ENCODE peak calls at places on chromosome 10, in ten cellular contexts. D, K, X, H, E, L, N, T, Q and J are unnamed samples.

GRCh38 chr10:95864906-95865813 is 42.6 kb upstream of the CC2D2B start:
- DNase-seq in D (peak), K (no peak), X (no peak), H (peak), E (peak), L (peak), N (peak), T (peak), Q (peak), J (peak)

GRCh38 chr10:114526112-114526496 is 121.8 kb upstream of the AFAP1L2 start:
- DNase-seq in D (no peak), K (no peak), X (no peak), H (no peak), E (no peak), L (no peak), N (no peak), T (no peak), Q (peak), J (no peak)

GRCh38 chr10:67697646-67698245 is 1.8 kb upstream of the CTNNA3 start:
- DNase-seq in D (peak), K (no peak), X (no peak), H (peak), E (peak), L (peak), N (peak), T (no peak), Q (peak), J (no peak)

GRCh38 chr10:71247306-71247705 is 34.9 kb downstream of the UNC5B start:
- DNase-seq in D (no peak), K (no peak), X (no peak), H (no peak), E (no peak), L (peak), N (no peak), T (no peak), Q (no peak), J (no peak)

GRCh38 chr10:70162892-70163201 is 7.5 kb downstream of the SAR1A start:
- DNase-seq in D (no peak), K (no peak), X (no peak), H (no peak), E (no peak), L (no peak), N (no peak), T (no peak), Q (no peak), J (no peak)

GRCh38 chr10:21427804-21428481 is 97.5 kb downstream of the SKIDA1 start:
- DNase-seq in D (no peak), K (no peak), X (no peak), H (no peak), E (no peak), L (no peak), N (no peak), T (no peak), Q (peak), J (no peak)

GRCh38 chr10:33238643-33239042 is 95.8 kb downstream of the NRP1 start:
- DNase-seq in D (peak), K (no peak), X (no peak), H (peak), E (no peak), L (no peak), N (peak), T (no peak), Q (peak), J (peak)

GRCh38 chr10:78875932-78876331 is 192.8 kb upstream of the ZMIZ1 start:
- DNase-seq in D (no peak), K (no peak), X (no peak), H (no peak), E (no peak), L (no peak), N (no peak), T (no peak), Q (no peak), J (no peak)

GRCh38 chr10:104387130-104387888 is 33.7 kb downstream of the CFAP58 start:
- DNase-seq in D (no peak), K (no peak), X (no peak), H (no peak), E (no peak), L (no peak), N (no peak), T (no peak), Q (no peak), J (no peak)

GRCh38 chr10:974785-975074 is 13.5 kb upstream of the GTPBP4 start:
- DNase-seq in D (no peak), K (peak), X (no peak), H (no peak), E (no peak), L (no peak), N (no peak), T (no peak), Q (no peak), J (no peak)

GRCh38 chr10:49606981-49607535 is 3.1 kb upstream of the SLC18A3 start:
- DNase-seq in D (peak), K (peak), X (peak), H (peak), E (peak), L (peak), N (peak), T (no peak), Q (peak), J (no peak)

GRCh38 chr10:58979713-58980112 is 196.7 kb upstream of the PHYHIPL start:
- DNase-seq in D (no peak), K (no peak), X (no peak), H (no peak), E (no peak), L (no peak), N (no peak), T (no peak), Q (no peak), J (no peak)

GRCh38 chr10:369441-370221 is 234.4 kb downstream of the ZMYND11 start:
- DNase-seq in D (peak), K (no peak), X (peak), H (peak), E (no peak), L (no peak), N (no peak), T (no peak), Q (peak), J (peak)

GRCh38 chr10:128061306-128062300 is 64.6 kb downstream of the MKI67 start:
- DNase-seq in D (no peak), K (peak), X (peak), H (no peak), E (no peak), L (no peak), N (no peak), T (peak), Q (no peak), J (no peak)

GRCh38 chr10:104329754-104330153 is 8.5 kb downstream of the ITPRIP start:
- DNase-seq in D (peak), K (no peak), X (peak), H (peak), E (no peak), L (no peak), N (peak), T (no peak), Q (peak), J (no peak)

GRCh38 chr10:29324220-29324831 is 35.5 kb downstream of the LYZL1 start:
- DNase-seq in D (no peak), K (no peak), X (no peak), H (no peak), E (no peak), L (no peak), N (no peak), T (no peak), Q (no peak), J (no peak)

GRCh38 chr10:49512121-49512809 is 26.7 kb downstream of the ERCC6 start:
- DNase-seq in D (peak), K (no peak), X (no peak), H (no peak), E (no peak), L (peak), N (peak), T (no peak), Q (peak), J (no peak)

GRCh38 chr10:48940958-48941357 is 1.3 kb upstream of the LRRC18 start:
- DNase-seq in D (no peak), K (no peak), X (no peak), H (no peak), E (no peak), L (no peak), N (no peak), T (no peak), Q (no peak), J (no peak)

GRCh38 chr10:48839809-48840679 is 99.6 kb downstream of the LRRC18 start:
- DNase-seq in D (no peak), K (no peak), X (no peak), H (no peak), E (no peak), L (no peak), N (no peak), T (no peak), Q (no peak), J (no peak)

GRCh38 chr10:49486738-49487137 is 52.2 kb downstream of the ERCC6 start:
- DNase-seq in D (no peak), K (no peak), X (no peak), H (no peak), E (no peak), L (no peak), N (no peak), T (no peak), Q (no peak), J (no peak)

DNA sequence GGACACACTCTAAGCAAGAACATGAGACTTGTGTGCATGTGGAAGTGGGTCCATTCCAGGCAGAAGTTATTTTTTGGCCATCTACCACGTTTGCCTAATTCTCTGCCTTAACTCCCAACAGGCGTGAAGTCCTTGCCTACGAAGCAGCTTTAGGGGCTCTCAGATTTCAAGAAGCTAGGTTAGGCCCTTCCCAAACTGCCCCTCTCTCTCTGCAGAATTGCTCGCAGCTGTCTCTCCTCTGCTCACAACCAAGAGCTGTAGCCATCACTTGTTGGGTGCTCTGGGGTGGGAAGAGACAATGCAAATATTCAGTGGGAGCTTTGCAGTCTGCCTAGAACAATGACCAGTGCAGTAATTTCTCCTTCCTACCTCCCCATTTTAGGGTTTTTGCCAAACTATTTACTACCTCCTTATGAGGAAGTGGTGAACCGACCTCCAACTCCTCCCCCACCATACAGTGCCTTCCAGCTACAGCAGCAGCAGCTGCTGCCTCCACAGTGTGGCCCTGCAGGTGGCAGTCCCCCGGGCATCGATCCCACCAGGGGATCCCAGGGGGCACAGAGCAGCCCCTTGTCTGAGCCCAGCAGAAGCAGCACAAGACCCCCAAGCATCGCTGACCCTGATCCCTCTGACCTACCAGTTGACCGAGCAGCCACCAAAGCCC is 24.9 kb downstream of the CYP17A1 start:
- DNase-seq in D (peak), K (no peak), X (no peak), H (no peak), E (no peak), L (no peak), N (no peak), T (no peak), Q (peak), J (no peak)
- H3K4me3 ChIP-seq in D (no peak), K (no peak), X (no peak), H (no peak), E (no peak), L (no peak), N (no peak), T (no peak), Q (no peak), J (no peak)

DNA sequence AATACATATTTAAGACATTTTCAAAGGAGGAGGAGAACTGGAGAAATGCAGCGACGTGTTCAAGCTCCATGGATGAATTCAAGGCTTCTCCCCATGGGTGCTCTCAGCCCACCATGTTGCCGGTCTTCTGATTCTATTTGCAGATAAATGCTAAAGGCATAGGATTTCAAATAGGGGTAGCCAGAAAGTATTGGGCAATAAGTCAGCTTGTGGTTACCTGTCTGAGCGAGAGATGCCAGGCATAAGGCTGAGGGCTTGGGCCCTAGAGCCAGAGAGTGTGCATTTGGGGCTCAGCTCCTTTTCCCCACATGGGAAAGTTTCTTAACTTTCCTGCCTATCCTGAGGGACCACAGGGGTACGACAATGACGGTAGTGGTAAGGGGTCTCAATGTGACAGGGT is 180.0 kb downstream of the PARD3 start:
- DNase-seq in D (no peak), K (no peak), X (no peak), H (no peak), E (no peak), L (no peak), N (no peak), T (no peak), Q (no peak), J (no peak)
- TF ChIP-seq CTCF in D (no peak), K (no peak), X (no peak), H (no peak), E (no peak), L (no peak), N (no peak), T (no peak), Q (no peak), J (no peak)

GRCh38 chr10:131053192-131053591 is 258.3 kb downstream of the TCERG1L start:
- DNase-seq in D (no peak), K (no peak), X (no peak), H (no peak), E (no peak), L (no peak), N (no peak), T (no peak), Q (no peak), J (no peak)

GRCh38 chr10:131056091-131056490 is 255.4 kb downstream of the TCERG1L start:
- DNase-seq in D (no peak), K (peak), X (no peak), H (no peak), E (no peak), L (no peak), N (no peak), T (no peak), Q (no peak), J (no peak)

GRCh38 chr10:131058799-131059198 is 252.7 kb downstream of the TCERG1L start:
- DNase-seq in D (no peak), K (no peak), X (no peak), H (no peak), E (no peak), L (no peak), N (no peak), T (no peak), Q (no peak), J (no peak)

GRCh38 chr10:131056781-131057180 is 254.7 kb downstream of the TCERG1L start:
- DNase-seq in D (no peak), K (peak), X (no peak), H (no peak), E (no peak), L (no peak), N (no peak), T (no peak), Q (no peak), J (no peak)

DNA sequence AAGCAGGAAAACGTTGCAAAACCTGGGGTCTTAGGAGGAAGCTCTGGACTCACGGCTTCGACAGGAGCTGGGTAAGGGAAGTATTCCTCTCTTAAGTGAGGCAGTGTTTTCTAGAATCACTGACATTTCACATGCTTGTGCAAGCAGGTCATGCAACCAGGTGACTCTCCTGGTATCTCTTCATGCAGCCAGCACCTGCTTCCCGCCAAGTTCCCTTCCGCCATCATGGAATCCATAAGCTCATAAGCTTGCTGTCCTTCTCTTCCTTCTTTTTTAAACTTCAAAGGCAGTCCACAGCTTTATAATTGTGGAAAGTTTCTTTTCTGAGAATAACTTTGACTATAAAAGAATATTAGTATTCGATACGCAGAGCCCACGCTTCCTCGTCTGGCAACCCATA is 256.1 kb downstream of the TCERG1L start:
- DNase-seq in D (no peak), K (no peak), X (no peak), H (no peak), E (no peak), L (no peak), N (no peak), T (no peak), Q (no peak), J (no peak)
- H3K4me3 ChIP-seq in D (no peak), K (no peak), X (no peak), H (no peak), E (no peak), L (no peak), N (no peak), T (no peak), Q (no peak), J (no peak)

DNA sequence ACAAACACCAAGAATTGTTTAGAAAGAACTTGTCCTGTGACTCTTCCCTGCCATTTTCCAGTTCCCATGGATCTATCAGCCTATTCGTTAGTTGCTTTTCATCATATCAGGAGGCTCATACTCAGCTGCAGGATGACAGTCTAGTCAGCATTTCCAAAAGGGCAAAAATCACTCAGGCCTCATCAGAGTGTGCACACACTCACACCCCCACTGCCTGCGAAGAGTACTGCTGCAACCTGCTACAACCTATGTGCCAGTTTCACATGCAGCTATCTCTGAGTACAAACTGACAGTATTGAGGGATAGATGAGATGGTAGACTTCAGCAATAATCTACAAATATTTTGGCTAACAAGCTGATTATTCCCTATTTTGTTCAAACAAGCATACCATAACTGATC is 24.2 kb downstream of the CH25H start:
- DNase-seq in D (no peak), K (no peak), X (no peak), H (no peak), E (no peak), L (no peak), N (no peak), T (no peak), Q (no peak), J (no peak)
- TF ChIP-seq CTCF in D (no peak), K (no peak), X (no peak), H (no peak), E (no peak), L (no peak), N (no peak), T (no peak), Q (no peak), J (no peak)

GRCh38 chr10:125067764-125068163 is 92.6 kb downstream of the CTBP2 start:
- DNase-seq in D (no peak), K (peak), X (no peak), H (no peak), E (no peak), L (no peak), N (no peak), T (no peak), Q (no peak), J (no peak)

GRCh38 chr10:125066704-125067447 is 93.5 kb downstream of the CTBP2 start:
- DNase-seq in D (no peak), K (no peak), X (no peak), H (no peak), E (no peak), L (no peak), N (no peak), T (no peak), Q (no peak), J (no peak)

GRCh38 chr10:125062244-125063208 is 97.8 kb downstream of the CTBP2 start:
- DNase-seq in D (peak), K (no peak), X (no peak), H (no peak), E (no peak), L (no peak), N (no peak), T (peak), Q (no peak), J (no peak)

GRCh38 chr10:125063256-125063945 is 97.0 kb downstream of the CTBP2 start:
- DNase-seq in D (no peak), K (no peak), X (no peak), H (no peak), E (no peak), L (no peak), N (no peak), T (no peak), Q (no peak), J (no peak)

GRCh38 chr10:125064681-125065492 is 95.5 kb downstream of the CTBP2 start:
- DNase-seq in D (peak), K (peak), X (no peak), H (peak), E (peak), L (peak), N (peak), T (no peak), Q (peak), J (no peak)
- H3K4me3 ChIP-seq in D (no peak), K (no peak), X (no peak), H (no peak), E (no peak), L (peak), N (peak), T (no peak), Q (no peak), J (peak)

DNA sequence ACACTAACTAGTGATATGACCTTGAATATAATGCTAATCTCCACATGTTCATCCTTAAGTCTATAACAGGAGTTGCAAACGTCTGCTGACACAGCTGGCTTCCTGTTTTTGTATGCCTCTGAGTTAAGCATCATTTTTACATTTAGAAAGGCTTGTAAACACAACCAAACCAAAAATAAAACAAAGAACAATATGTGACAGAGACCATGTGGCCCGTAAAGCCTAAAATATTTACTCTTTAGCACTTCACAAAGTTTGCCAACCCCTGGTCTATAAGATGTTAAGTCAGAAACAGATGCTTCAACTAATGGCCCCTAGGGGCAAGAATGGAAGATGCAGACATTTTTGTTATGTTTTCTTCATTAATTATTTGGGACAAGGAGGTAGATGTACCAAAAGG is 109.3 kb downstream of the CPEB3 start:
- DNase-seq in D (peak), K (no peak), X (no peak), H (no peak), E (no peak), L (no peak), N (peak), T (no peak), Q (peak), J (no peak)
- TF ChIP-seq CTCF in D (peak), K (peak), X (no peak), H (peak), E (no peak), L (no peak), N (peak), T (no peak), Q (peak), J (peak)